ENCODE peak calls at places on chromosome 12, in four cellular contexts. U is activated CD8-positive, alpha-beta memory T cell treated with anti-CD3 and anti-CD28 coated beads for 24 hours; P is stimulated activated CD8-positive, alpha-beta memory T cell treated with anti-CD3 and anti-CD28 coated beads, Interleukin-2, amount 100 ng/mL, for 1 hour; I is GDM1. J is an unnamed sample.

GRCh38 chr12:24919346-24920001 is 29.4 kb downstream of the BCAT1 start:
- DNase-seq in I (no peak), U (no peak), P (no peak), J (no peak)

GRCh38 chr12:122929812-122930211 is 33.9 kb upstream of the VPS37B start:
- DNase-seq in I (no peak), U (no peak), P (no peak), J (no peak)

GRCh38 chr12:53588155-53588554 is 38.0 kb downstream of the ATF7 start:
- DNase-seq in I (no peak), U (no peak), P (no peak), J (no peak)

GRCh38 chr12:67650528-67651379 is 2.2 kb downstream of the DYRK2 start:
- DNase-seq in P (no peak), I (no peak), U (peak), J (no peak)

GRCh38 chr12:107092669-107093546 is 441 bp downstream of the CRY1 start:
- DNase-seq in U (no peak), P (no peak), I (no peak), J (no peak)

GRCh38 chr12:40749863-40750262 is 57.6 kb downstream of the CNTN1 start:
- DNase-seq in P (no peak), I (no peak), U (no peak), J (no peak)

GRCh38 chr12:112909693-112910092 is 2.9 kb downstream of the OAS1 start:
- DNase-seq in U (no peak), I (no peak), P (no peak), J (no peak)

GRCh38 chr12:121139301-121139700 is 6.6 kb downstream of the P2RX7 start:
- DNase-seq in I (no peak), P (no peak), U (no peak), J (no peak)

GRCh38 chr12:39003541-39004160 is 98.3 kb upstream of the CPNE8 start:
- DNase-seq in I (no peak), U (no peak), P (no peak), J (no peak)

GRCh38 chr12:79597910-79598309 is 92.9 kb downstream of the PAWR start:
- DNase-seq in U (no peak), P (no peak), I (no peak), J (no peak)

GRCh38 chr12:5556033-5556614 is 124.2 kb downstream of the NTF3 start:
- DNase-seq in P (no peak), I (no peak), U (no peak), J (no peak)

GRCh38 chr12:32534698-32535097 is 135.3 kb downstream of the FGD4 start:
- DNase-seq in U (no peak), P (no peak), I (no peak), J (no peak)

J was measured in cerebellar nuclear complex.